ENCODE peak calls at places on chromosomes 6 and 20, in five cellular contexts. Z is GM12865, W is Calu3, Q is esophagus squamous epithelium, A is GM20000. L is an unnamed sample.

GRCh38 chr6:73377225-73377624 is 7.5 kb upstream of the OOEP start:
- DNase-seq in A (no peak), Z (peak), W (no peak), Q (no peak), L (no peak)

GRCh38 chr6:100269189-100269588 is 195.5 kb downstream of the SIM1 start:
- DNase-seq in W (no peak), Z (no peak), A (no peak), Q (no peak), L (peak)

GRCh38 chr20:5586720-5587119 is 163.5 kb upstream of the SHLD1 start:
- DNase-seq in W (no peak), Q (no peak), Z (peak), A (no peak), L (no peak)

GRCh38 chr20:56628873-56629463 is at the start of gene TFAP2C:
- DNase-seq in Z (no peak), W (peak), Q (no peak), A (peak), L (peak)

GRCh38 chr6:20846602-20847028 is 312.4 kb downstream of the CDKAL1 start:
- DNase-seq in A (peak), Z (peak), Q (no peak), W (no peak), L (no peak)

GRCh38 chr6:24876496-24877465 is 59.0 kb downstream of the RIPOR2 start:
- DNase-seq in Z (no peak), A (no peak), Q (no peak), W (no peak), L (no peak)

GRCh38 chr20:53859684-53860083 is 210.7 kb downstream of the BCAS1 start:
- DNase-seq in Q (no peak), A (no peak), Z (no peak), W (no peak), L (no peak)

GRCh38 chr20:8454137-8454712 is 322.2 kb downstream of the PLCB1 start:
- DNase-seq in A (peak), Q (no peak), W (no peak), Z (peak), L (peak)

GRCh38 chr20:62555642-62556420 is 80.0 kb upstream of the GATA5 start:
- DNase-seq in Q (no peak), Z (no peak), W (no peak), A (no peak), L (no peak)

GRCh38 chr6:156933201-156934053 is 156.2 kb downstream of the ARID1B start:
- DNase-seq in A (no peak), Q (no peak), Z (no peak), W (peak), L (no peak)

GRCh38 chr6:2839982-2840793 is 1.5 kb downstream of the SERPINB1 start:
- DNase-seq in Q (no peak), A (no peak), Z (no peak), W (no peak), L (no peak)

GRCh38 chr6:83431545-83432165 is 804 bp upstream of the ME1 start:
- DNase-seq in A (peak), Z (peak), Q (no peak), W (no peak), L (no peak)

GRCh38 chr6:115613488-115613887 is 447.2 kb downstream of the FRK start:
- DNase-seq in W (no peak), Z (no peak), Q (no peak), A (no peak), L (peak)

GRCh38 chr6:85797993-85798392 is 155.3 kb upstream of the SYNCRIP start:
- DNase-seq in Z (no peak), W (no peak), A (no peak), Q (no peak), L (peak)

GRCh38 chr6:22632561-22632960 is 63.2 kb downstream of the HDGFL1 start:
- DNase-seq in A (no peak), Z (no peak), Q (no peak), W (no peak), L (no peak)

GRCh38 chr6:39225946-39226437 is 3.3 kb downstream of the KCNK5 start:
- DNase-seq in Z (peak), Q (no peak), W (no peak), A (peak), L (no peak)

GRCh38 chr20:49446080-49446479 is 36.4 kb downstream of the KCNB1 start:
- DNase-seq in Q (no peak), W (no peak), A (no peak), Z (no peak), L (no peak)

GRCh38 chr20:2364014-2364413 is 16.7 kb upstream of the TGM6 start:
- DNase-seq in Z (no peak), A (no peak), Q (no peak), W (no peak), L (peak)

GRCh38 chr6:35764238-35764896 is 12.0 kb upstream of the CLPSL2 start:
- DNase-seq in W (peak), Q (no peak), Z (no peak), A (no peak), L (no peak)

GRCh38 chr6:27865952-27866369 is 46.2 kb downstream of the OR2B2 start:
- DNase-seq in W (peak), Q (no peak), Z (peak), A (no peak), L (no peak)

GRCh38 chr6:69732045-69732444 is 64.8 kb downstream of the LMBRD1 start:
- DNase-seq in Q (no peak), A (no peak), W (no peak), Z (no peak), L (peak)

GRCh38 chr6:26189905-26190304 is 102.7 kb downstream of the HFE start:
- DNase-seq in W (no peak), Q (no peak), A (no peak), Z (no peak), L (no peak)

GRCh38 chr20:63565699-63566335 is 8.2 kb downstream of the HELZ2 start:
- DNase-seq in Q (no peak), A (no peak), W (no peak), Z (no peak), L (no peak)

GRCh38 chr6:137866200-137866913 is 702 bp upstream of the TNFAIP3 start:
- DNase-seq in A (peak), Q (no peak), W (no peak), Z (no peak), L (peak)

GRCh38 chr6:55176958-55177357 is 2.6 kb downstream of the HCRTR2 start:
- DNase-seq in Q (no peak), W (peak), A (no peak), Z (no peak), L (peak)

GRCh38 chr6:82741325-82741995 is 324.2 kb downstream of the UBE3D start:
- DNase-seq in Z (no peak), Q (no peak), A (no peak), W (no peak), L (no peak)

GRCh38 chr6:138278326-138278725 is 60.0 kb upstream of the PBOV1 start:
- DNase-seq in Q (no peak), Z (peak), A (no peak), W (no peak), L (peak)

GRCh38 chr6:42050897-42051653 is 751 bp downstream of the TAF8 start:
- DNase-seq in Q (no peak), W (no peak), Z (no peak), A (no peak), L (no peak)

GRCh38 chr6:149202100-149202499 is 115.4 kb upstream of the TAB2 start:
- DNase-seq in W (no peak), A (no peak), Z (no peak), Q (no peak), L (no peak)

GRCh38 chr6:15376900-15377487 is 131.1 kb downstream of the JARID2 start:
- DNase-seq in Z (no peak), W (no peak), A (no peak), Q (no peak), L (no peak)

GRCh38 chr6:101396552-101397173 is 3.2 kb downstream of the GRIK2 start:
- DNase-seq in Z (peak), W (peak), A (peak), Q (no peak), L (peak)

GRCh38 chr6:34005845-34006644 is 139.8 kb downstream of the GRM4 start:
- DNase-seq in A (no peak), W (no peak), Z (no peak), Q (no peak), L (no peak)

GRCh38 chr6:98286620-98287019 is 547.8 kb upstream of the POU3F2 start:
- DNase-seq in A (no peak), W (no peak), Z (no peak), Q (no peak), L (no peak)

GRCh38 chr6:127976111-127976510 is 75.3 kb upstream of the THEMIS start:
- DNase-seq in Z (no peak), Q (no peak), W (no peak), A (no peak), L (no peak)

GRCh38 chr6:71204741-71205140 is 83.9 kb upstream of the OGFRL1 start:
- DNase-seq in A (no peak), Q (no peak), W (no peak), Z (no peak), L (no peak)

GRCh38 chr6:137816133-137816579 is 50.9 kb upstream of the TNFAIP3 start:
- DNase-seq in Z (peak), A (no peak), W (no peak), Q (no peak), L (no peak)

GRCh38 chr6:45572833-45573232 is 195.1 kb upstream of the SUPT3H start:
- DNase-seq in A (no peak), W (no peak), Q (no peak), Z (no peak), L (no peak)

GRCh38 chr20:38199506-38200390 is 34.7 kb upstream of the TGM2 start:
- DNase-seq in A (no peak), W (no peak), Q (no peak), Z (no peak), L (no peak)

GRCh38 chr6:90496617-90497016 is 90.3 kb downstream of the MAP3K7 start:
- DNase-seq in W (no peak), A (no peak), Q (no peak), Z (no peak), L (no peak)

GRCh38 chr6:152232494-152233151 is 404.5 kb downstream of the SYNE1 start:
- DNase-seq in Z (no peak), A (no peak), Q (no peak), W (no peak), L (no peak)
- TF ChIP-seq CTCF in Z (no peak), A (no peak), Q (no peak), W (no peak), L (no peak)

GRCh38 chr6:168370310-168370991 is 50.9 kb upstream of the DACT2 start:
- DNase-seq in Q (no peak), Z (no peak), A (peak), W (peak), L (peak)
- TF ChIP-seq CTCF in Q (peak), Z (peak), A (peak), W (peak), L (peak)

GRCh38 chr6:105001906-105002305 is 45.0 kb downstream of the LIN28B start:
- DNase-seq in A (no peak), Q (no peak), W (no peak), Z (no peak), L (no peak)

GRCh38 chr6:105001063-105001462 is 44.2 kb downstream of the LIN28B start:
- DNase-seq in A (no peak), W (no peak), Z (no peak), Q (no peak), L (no peak)

DNA sequence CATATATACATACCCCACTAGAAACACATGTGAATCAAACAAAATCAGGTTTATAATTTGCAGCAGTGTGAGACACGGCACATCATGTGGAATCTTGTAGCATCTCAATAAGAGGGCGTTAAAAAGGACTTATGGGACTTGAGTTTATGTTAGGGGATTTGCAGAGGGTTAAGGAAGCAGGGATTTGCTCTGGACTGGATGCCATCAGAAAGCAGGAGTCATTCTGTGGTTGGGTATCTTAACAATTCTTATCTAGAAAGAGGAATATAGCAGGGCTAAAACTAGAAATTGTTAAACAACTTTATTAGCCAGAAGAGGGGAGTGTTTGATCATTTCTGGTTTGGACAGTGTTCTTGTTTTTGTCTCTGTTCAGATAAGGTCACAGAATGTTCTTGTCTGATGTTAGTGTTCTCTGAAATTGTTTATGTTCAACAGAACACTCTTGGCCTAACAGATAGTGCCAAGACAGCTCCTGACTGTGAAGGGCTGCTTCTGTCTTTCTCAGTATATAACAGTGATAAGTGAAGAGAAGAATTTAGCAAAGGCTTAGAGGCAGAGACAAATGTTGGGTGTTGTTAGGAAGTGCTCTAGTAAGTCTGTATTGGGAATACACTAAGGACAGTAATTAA is 39.2 kb downstream of the LIN28B start:
- DNase-seq in Z (peak), A (no peak), Q (no peak), W (no peak), L (peak)
- TF ChIP-seq CTCF in Z (no peak), A (no peak), Q (peak), W (no peak), L (peak)

DNA sequence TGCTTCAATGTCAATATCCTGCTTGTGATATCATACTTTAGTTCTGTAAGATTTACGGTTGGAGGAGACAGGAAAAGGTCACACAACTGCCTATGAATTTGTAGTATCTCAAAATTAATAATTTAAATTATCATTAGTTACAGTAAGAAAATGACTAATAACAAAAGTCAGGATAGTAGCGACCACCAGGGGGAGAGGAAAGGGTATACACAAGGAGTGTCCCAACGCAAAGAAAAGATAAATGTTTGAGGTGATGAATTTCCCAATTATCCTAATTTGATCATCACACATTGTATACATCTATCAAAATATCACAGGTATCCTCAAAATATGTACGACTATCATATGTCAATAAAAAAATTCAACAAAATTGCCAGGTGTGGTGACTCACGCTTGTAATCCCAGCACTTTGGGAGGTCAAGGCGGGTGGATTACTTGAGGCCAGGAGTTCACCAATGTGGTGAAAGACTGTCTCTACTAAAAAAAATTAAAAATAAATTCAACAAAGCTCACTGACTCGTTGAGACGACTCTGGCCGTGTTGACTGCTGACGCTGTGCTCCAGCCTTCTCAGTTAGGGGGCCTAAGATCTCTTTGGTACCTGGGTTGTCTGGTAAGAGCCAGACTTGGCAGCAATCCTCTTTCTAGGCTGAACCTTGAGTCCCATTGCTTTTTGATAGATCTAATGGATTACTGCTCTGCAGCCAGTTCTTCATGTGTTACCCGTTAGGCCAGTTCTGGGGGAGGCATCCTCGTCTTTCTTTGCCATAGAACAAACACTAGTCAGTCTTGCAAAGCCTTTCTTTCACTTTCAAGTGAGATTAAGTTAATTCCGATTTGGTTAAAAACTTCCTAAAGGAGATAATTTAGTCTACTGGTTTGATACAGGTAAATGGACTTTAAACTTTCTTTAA is 9.0 kb upstream of the OVOL2 start:
- DNase-seq in Z (no peak), A (no peak), Q (no peak), W (no peak), L (peak)
- TF ChIP-seq CTCF in Z (no peak), A (no peak), Q (no peak), W (no peak), L (no peak)

DNA sequence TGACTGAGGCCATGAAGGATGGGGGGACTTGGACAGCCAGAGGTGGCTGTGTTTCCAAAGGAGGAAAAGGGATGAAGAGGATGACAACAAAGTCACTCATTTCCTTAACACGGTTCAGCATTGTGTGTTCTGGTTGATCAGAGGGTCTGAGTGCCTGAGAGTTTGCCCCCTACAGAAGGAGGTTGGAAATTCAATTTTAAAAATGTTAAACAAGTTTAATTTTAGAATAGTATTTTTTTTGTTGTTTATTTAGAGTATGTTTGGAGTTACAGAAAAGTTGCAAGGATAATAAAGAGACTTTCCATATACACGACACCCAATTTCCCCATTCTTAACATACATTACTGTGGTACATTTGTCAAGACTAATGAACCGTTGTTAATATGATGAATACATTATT is 10.3 kb upstream of the VAPB start:
- DNase-seq in Z (no peak), W (no peak), A (no peak), Q (no peak), L (no peak)
- TF ChIP-seq CTCF in Z (no peak), W (peak), A (no peak), Q (no peak), L (no peak)

GRCh38 chr20:46816916-46817638 is 77.6 kb upstream of the EYA2 start:
- DNase-seq in W (no peak), Q (no peak), A (no peak), Z (no peak), L (no peak)

GRCh38 chr20:46823271-46823747 is 71.3 kb upstream of the EYA2 start:
- DNase-seq in Q (no peak), W (no peak), Z (no peak), A (no peak), L (no peak)

GRCh38 chr20:46816097-46816496 is 78.5 kb upstream of the EYA2 start:
- DNase-seq in A (no peak), Z (no peak), W (no peak), Q (no peak), L (no peak)

GRCh38 chr20:46823753-46824152 is 70.9 kb upstream of the EYA2 start:
- DNase-seq in Z (no peak), Q (no peak), A (no peak), W (no peak), L (no peak)

GRCh38 chr20:46820682-46821081 is 74.0 kb upstream of the EYA2 start:
- DNase-seq in W (no peak), Z (no peak), Q (no peak), A (no peak), L (no peak)
- TF ChIP-seq CTCF in W (no peak), Z (no peak), Q (no peak), A (no peak), L (no peak)